ENCODE peak calls at places on chromosomes 16 and 17, in four cellular contexts. N is fibroblast of lung, Q is hepatocyte, L is small intestine. A is an unnamed sample.

GRCh38 chr16:813204-813915 is 12.8 kb upstream of the GNG13 start:
- DNase-seq in N (no peak), Q (peak; percentile 76), L (no peak), A (no peak)

GRCh38 chr16:26505501-26505900 is 561.2 kb upstream of the C16orf82 start:
- DNase-seq in N (no peak), L (no peak), Q (no peak), A (no peak)

GRCh38 chr17:57823469-57824401 is 26.1 kb downstream of the MRPS23 start:
- DNase-seq in Q (no peak), N (peak; percentile 44), L (no peak), A (no peak)

GRCh38 chr17:62898239-62898864 is 67.7 kb upstream of the TANC2 start:
- DNase-seq in N (no peak), L (no peak), Q (peak; percentile 35), A (no peak)

GRCh38 chr17:17575360-17576251 is 15.9 kb downstream of the PEMT start:
- DNase-seq in N (no peak), Q (no peak), L (peak; percentile 74), A (no peak)

GRCh38 chr16:22355487-22355908 is 18.9 kb downstream of the CDR2 start:
- DNase-seq in Q (no peak), L (no peak), N (no peak), A (no peak)

GRCh38 chr16:2473425-2473926 is 1.5 kb upstream of the TBC1D24 start:
- DNase-seq in Q (no peak), L (no peak), N (no peak), A (no peak)

GRCh38 chr16:28623172-28623711 is 13.4 kb upstream of the SULT1A1 start:
- DNase-seq in L (peak; percentile 70), N (peak; percentile 17), Q (no peak), A (no peak)

GRCh38 chr16:55495616-55496289 is 13.1 kb upstream of the LPCAT2 start:
- DNase-seq in Q (no peak), N (peak; percentile 98), L (no peak), A (no peak)

GRCh38 chr16:30430428-30430970 is 669 bp upstream of the DCTPP1 start:
- DNase-seq in L (peak; percentile 35), N (no peak), Q (no peak), A (no peak)

GRCh38 chr16:28192811-28193529 is 18.8 kb downstream of the XPO6 start:
- DNase-seq in Q (no peak), N (no peak), L (peak; percentile 56), A (no peak)

GRCh38 chr17:44775136-44775837 is 16.5 kb downstream of the ADAM11 start:
- DNase-seq in N (peak; percentile 96), Q (no peak), L (peak; percentile 99), A (peak; percentile 89)

GRCh38 chr16:29883987-29884386 is 15.4 kb downstream of the SEZ6L2 start:
- DNase-seq in N (no peak), Q (no peak), L (no peak), A (no peak)

GRCh38 chr17:74290340-74290739 is 16.3 kb downstream of the DNAI2 start:
- DNase-seq in N (no peak), L (no peak), Q (no peak), A (no peak)

GRCh38 chr16:24568392-24568791 is 29.0 kb downstream of the RBBP6 start:
- DNase-seq in L (no peak), N (peak; percentile 23), Q (no peak), A (no peak)

GRCh38 chr16:49414651-49415050 is 41.0 kb downstream of the C16orf78 start:
- DNase-seq in Q (no peak), N (no peak), L (no peak), A (no peak)

GRCh38 chr16:89155184-89155679 is 16.3 kb upstream of the CDH15 start:
- DNase-seq in N (peak; percentile 60), L (no peak), Q (peak; percentile 67), A (peak; percentile 18)

GRCh38 chr16:56783332-56783731 is 53.4 kb downstream of the NUP93 start:
- DNase-seq in N (peak; percentile 35), Q (no peak), L (no peak), A (no peak)

GRCh38 chr16:68079616-68080344 is 5.4 kb upstream of the NFATC3 start:
- DNase-seq in N (no peak), Q (peak; percentile 77), L (peak; percentile 91), A (no peak)

GRCh38 chr16:49866533-49867155 is 10.7 kb upstream of the ZNF423 start:
- DNase-seq in L (no peak), Q (no peak), N (no peak), A (no peak)

GRCh38 chr16:24562811-24563210 is 23.4 kb downstream of the RBBP6 start:
- DNase-seq in L (no peak), Q (no peak), N (no peak), A (no peak)

DNA sequence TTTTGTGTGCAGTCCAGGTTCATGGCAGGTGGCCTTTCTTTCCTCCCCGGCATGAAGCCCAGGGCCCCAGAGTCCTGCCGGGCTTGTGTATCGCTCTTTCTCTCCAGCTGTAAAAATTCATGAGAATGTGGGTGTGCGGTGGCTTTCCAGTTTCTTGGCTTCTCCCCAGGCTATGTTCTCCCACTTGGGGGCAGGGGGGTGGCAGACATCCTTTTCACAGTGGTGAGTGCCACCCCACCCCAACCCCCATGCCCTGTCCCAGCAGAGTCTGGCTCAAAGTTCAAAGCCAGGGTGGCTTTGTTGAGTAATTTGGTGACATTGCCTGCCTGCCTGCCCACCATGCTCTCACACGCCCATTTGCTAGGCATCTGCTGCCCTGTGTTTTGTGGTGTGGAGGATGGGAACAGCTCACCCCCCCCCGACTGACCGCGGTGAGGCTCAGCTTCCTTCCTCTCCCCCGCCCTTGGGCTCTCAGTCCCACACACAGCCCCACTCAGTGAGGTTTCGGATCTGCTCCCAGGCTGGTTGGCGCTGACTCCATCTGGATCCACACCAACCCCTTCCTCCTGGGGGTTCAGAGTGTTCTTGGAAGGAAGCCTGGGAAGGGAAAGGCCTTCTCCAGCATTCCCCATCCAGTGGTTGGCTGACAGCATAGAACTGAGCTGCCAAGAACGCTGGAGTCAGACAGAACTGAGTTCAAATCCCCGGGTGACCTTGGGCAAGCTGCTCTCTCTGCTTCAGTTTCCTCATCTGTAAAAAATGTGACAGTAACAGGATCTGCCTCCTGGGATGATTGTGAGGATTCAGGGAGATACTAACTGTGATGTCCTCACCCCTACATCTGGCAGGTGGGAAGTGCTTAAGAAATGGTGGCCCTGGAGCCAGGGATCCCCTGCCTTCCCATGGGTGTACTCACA is 36.1 kb downstream of the CHD9 start:
- DNase-seq in Q (peak; percentile 73), N (peak; percentile 99), L (no peak), A (peak; percentile 86)
- H3K4me1 ChIP-seq in Q (peaks cover 51% of the 10 kb centered on the region), N (peaks cover 25% of the 10 kb centered on the region), L (peaks cover 10% of the 10 kb centered on the region), A (peaks cover 65% of the 10 kb centered on the region)

GRCh38 chr17:40315678-40316570 is 6.9 kb downstream of the RARA start:
- DNase-seq in L (no peak), Q (no peak), N (no peak), A (no peak)

GRCh38 chr17:40316571-40317344 is 7.8 kb downstream of the RARA start:
- DNase-seq in Q (peak; percentile 88), L (peak; percentile 60), N (peak; percentile 83), A (no peak)

GRCh38 chr17:40313660-40314556 is 4.9 kb downstream of the RARA start:
- DNase-seq in Q (no peak), N (peak; percentile 45), L (no peak), A (no peak)

GRCh38 chr17:40314557-40314953 is 5.6 kb downstream of the RARA start:
- DNase-seq in N (peak; percentile 92), L (peak; percentile 96), Q (peak; percentile 85), A (peak; percentile 97)

GRCh38 chr17:40315206-40315605 is 6.2 kb downstream of the RARA start:
- DNase-seq in L (no peak), N (no peak), Q (no peak), A (no peak)
- H3K4me1 ChIP-seq in L (peaks cover 19% of the 10 kb centered on the region), N (peaks cover 52% of the 10 kb centered on the region), Q (peaks cover 76% of the 10 kb centered on the region), A (peaks cover 91% of the 10 kb centered on the region)

GRCh38 chr17:9270921-9271320 is 249.6 kb downstream of the NTN1 start:
- DNase-seq in Q (no peak), N (no peak), L (no peak), A (no peak)

GRCh38 chr17:9273334-9274118 is 252.2 kb downstream of the NTN1 start:
- DNase-seq in L (no peak), Q (no peak), N (peak; percentile 51), A (no peak)

GRCh38 chr17:9274119-9274445 is 252.8 kb downstream of the NTN1 start:
- DNase-seq in L (no peak), N (no peak), Q (no peak), A (no peak)

GRCh38 chr17:9271989-9272388 is 250.7 kb downstream of the NTN1 start:
- DNase-seq in Q (no peak), L (no peak), N (no peak), A (no peak)

DNA sequence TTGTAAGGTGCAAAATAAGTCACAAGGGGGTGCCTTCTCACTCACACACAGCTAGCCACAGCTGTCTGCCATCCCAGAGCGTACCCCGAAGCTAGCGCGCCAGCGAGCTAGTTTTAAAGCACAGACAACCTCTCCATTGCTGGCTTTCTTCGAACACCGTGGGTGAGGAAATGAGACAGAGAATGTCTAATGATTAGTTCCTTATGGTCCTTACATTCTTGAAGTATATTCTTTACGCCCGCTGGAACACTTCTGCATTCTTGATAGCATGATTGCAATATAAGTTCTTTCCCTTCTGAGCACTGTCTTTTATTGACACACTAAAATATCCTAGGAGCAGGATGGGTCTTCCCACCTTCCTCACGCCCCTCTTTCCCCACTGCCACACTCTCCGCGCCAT is 251.2 kb downstream of the NTN1 start:
- DNase-seq in L (no peak), Q (no peak), N (no peak), A (no peak)
- H3K4me1 ChIP-seq in L (no peaks in the 10 kb centered on the region), Q (no peaks in the 10 kb centered on the region), N (no peaks in the 10 kb centered on the region), A (no peaks in the 10 kb centered on the region)

DNA sequence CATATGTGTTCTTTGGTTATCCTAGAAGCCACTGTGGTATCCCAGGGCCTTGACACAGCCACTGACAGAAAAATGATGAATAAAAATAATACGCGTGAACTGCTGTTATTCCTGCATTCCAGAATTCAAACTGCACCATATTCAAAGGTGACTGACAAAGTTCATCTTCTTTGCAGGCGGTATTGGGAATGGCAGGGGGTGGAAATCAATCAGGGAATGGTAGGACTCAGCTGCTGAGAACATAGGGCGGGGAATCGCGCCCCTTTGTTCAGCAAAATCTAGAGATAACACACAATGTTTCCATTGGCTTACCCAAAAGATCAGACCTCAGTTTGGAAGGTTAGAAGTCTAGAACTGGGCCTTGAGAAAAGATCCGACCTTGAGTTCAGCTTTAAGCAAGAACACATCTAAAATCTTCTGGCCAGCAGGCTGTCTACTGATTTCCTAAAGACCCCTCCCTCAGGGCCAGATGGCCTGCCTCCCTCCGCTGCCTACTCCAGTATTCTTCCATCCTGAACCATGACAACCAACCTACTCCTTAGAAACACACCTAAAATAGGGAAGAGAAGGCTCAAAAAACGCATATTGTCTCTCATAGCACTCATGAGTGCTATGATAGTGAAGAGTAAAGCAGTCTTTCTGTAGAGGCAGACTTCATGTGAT is 34.1 kb downstream of the CDK5R1 start:
- DNase-seq in L (no peak), N (no peak), Q (no peak), A (no peak)
- H3K4me1 ChIP-seq in L (peaks cover 6% of the 10 kb centered on the region), N (peaks cover 8% of the 10 kb centered on the region), Q (peaks cover 15% of the 10 kb centered on the region), A (peaks cover 23% of the 10 kb centered on the region)

DNA sequence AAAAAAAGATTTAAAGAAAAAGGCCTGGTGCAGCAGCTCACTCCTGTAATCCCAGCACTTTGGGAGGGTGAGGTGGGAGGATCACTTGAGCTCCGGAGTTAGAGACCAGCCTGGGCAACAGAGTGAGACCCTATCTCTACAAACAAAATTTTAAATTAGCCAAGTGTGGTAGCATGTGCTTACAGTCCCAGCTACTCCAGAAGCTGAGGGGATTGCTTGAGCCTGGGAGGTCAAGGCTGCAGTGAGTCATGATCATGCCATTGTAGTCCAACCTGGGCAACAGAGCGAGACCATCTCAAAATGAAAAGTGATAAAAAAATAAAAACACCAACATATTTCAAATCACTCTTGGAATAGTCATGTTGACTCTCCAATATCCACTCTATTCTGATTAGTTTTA is 2.7 kb upstream of the KANSL1 start:
- DNase-seq in L (no peak), Q (no peak), N (no peak), A (no peak)
- H3K4me1 ChIP-seq in L (no peaks in the 10 kb centered on the region), Q (peaks cover 10% of the 10 kb centered on the region), N (peaks cover 9% of the 10 kb centered on the region), A (peaks cover 42% of the 10 kb centered on the region)

A was measured in thoracic aorta.